ENCODE peak calls at places on chromosomes 13 and 19, in four cellular contexts. One of them, this sample, is unnamed.

GRCh38 chr19:6238643-6239281 is 41.0 kb downstream of the MLLT1 start:
- DNase-seq in H1: no peak
- DNase-seq in K562: no peak
- DNase-seq in HepG2: no peak
- DNase-seq in this sample: no peak

GRCh38 chr13:32530841-32531253 is 7.7 kb downstream of the N4BP2L2 start:
- DNase-seq in K562: no peak
- DNase-seq in HepG2: no peak
- DNase-seq in H1: no peak
- DNase-seq in this sample: no peak

GRCh38 chr19:46299004-46299509 is 2.2 kb downstream of the HIF3A start:
- DNase-seq in K562: no peak
- DNase-seq in HepG2: peak
- DNase-seq in H1: no peak
- DNase-seq in this sample: peak

GRCh38 chr19:18291019-18291524 is 9.7 kb upstream of the JUND start:
- DNase-seq in HepG2: no peak
- DNase-seq in H1: no peak
- DNase-seq in K562: no peak
- DNase-seq in this sample: peak

GRCh38 chr13:71602327-71602726 is 264.7 kb downstream of the DACH1 start:
- DNase-seq in K562: no peak
- DNase-seq in H1: no peak
- DNase-seq in HepG2: no peak
- DNase-seq in this sample: no peak

GRCh38 chr13:28659611-28659970 is 661 bp downstream of the POMP start:
- DNase-seq in K562: no peak
- DNase-seq in HepG2: no peak
- DNase-seq in H1: no peak
- DNase-seq in this sample: no peak

GRCh38 chr13:106326751-106327150 is 208.7 kb downstream of the EFNB2 start:
- DNase-seq in HepG2: no peak
- DNase-seq in H1: no peak
- DNase-seq in K562: no peak
- DNase-seq in this sample: no peak

GRCh38 chr13:24053505-24054251 is 106.8 kb upstream of the SPATA13 start:
- DNase-seq in HepG2: peak
- DNase-seq in K562: peak
- DNase-seq in H1: peak
- DNase-seq in this sample: peak

GRCh38 chr13:107553838-107554237 is 661.5 kb downstream of the LIG4 start:
- DNase-seq in H1: no peak
- DNase-seq in HepG2: no peak
- DNase-seq in K562: no peak
- DNase-seq in this sample: peak

GRCh38 chr13:27242642-27243185 is 8.6 kb upstream of the RPL21 start:
- DNase-seq in HepG2: no peak
- DNase-seq in K562: peak
- DNase-seq in H1: no peak
- DNase-seq in this sample: no peak

GRCh38 chr13:37029617-37030016 is 29.0 kb downstream of the EXOSC8 start:
- DNase-seq in K562: no peak
- DNase-seq in HepG2: no peak
- DNase-seq in H1: no peak
- DNase-seq in this sample: peak

GRCh38 chr13:73833331-73834070 is 300.7 kb downstream of the KLF12 start:
- DNase-seq in K562: no peak
- DNase-seq in H1: no peak
- DNase-seq in HepG2: no peak
- DNase-seq in this sample: no peak

GRCh38 chr13:32314968-32315254 is 252 bp downstream of the ZAR1L start:
- DNase-seq in K562: peak
- DNase-seq in HepG2: peak
- DNase-seq in H1: no peak
- DNase-seq in this sample: peak

GRCh38 chr19:18049390-18049789 is 37.3 kb downstream of the IL12RB1 start:
- DNase-seq in H1: no peak
- DNase-seq in K562: no peak
- DNase-seq in HepG2: no peak
- DNase-seq in this sample: no peak

GRCh38 chr13:22316494-22317025 is 645.7 kb downstream of the FGF9 start:
- DNase-seq in H1: no peak
- DNase-seq in HepG2: no peak
- DNase-seq in K562: no peak
- DNase-seq in this sample: no peak

GRCh38 chr13:111518161-111518791 is 197.8 kb downstream of the TEX29 start:
- DNase-seq in H1: no peak
- DNase-seq in K562: no peak
- DNase-seq in HepG2: no peak
- DNase-seq in this sample: no peak

GRCh38 chr19:13053761-13054604 is 48.7 kb downstream of the LYL1 start:
- DNase-seq in HepG2: peak
- DNase-seq in H1: no peak
- DNase-seq in K562: no peak
- DNase-seq in this sample: peak

GRCh38 chr13:93624371-93624777 is 397.8 kb downstream of the GPC6 start:
- DNase-seq in K562: no peak
- DNase-seq in HepG2: no peak
- DNase-seq in H1: no peak
- DNase-seq in this sample: no peak

GRCh38 chr13:100597253-100597652 is 8.7 kb upstream of the GGACT start:
- DNase-seq in K562: no peak
- DNase-seq in H1: no peak
- DNase-seq in HepG2: no peak
- DNase-seq in this sample: no peak

GRCh38 chr19:45473366-45474190 is 5.8 kb downstream of the FOSB start:
- DNase-seq in H1: no peak
- DNase-seq in HepG2: no peak
- DNase-seq in K562: no peak
- DNase-seq in this sample: no peak

GRCh38 chr13:36344886-36345437 is 1.2 kb downstream of the SPART start:
- DNase-seq in HepG2: no peak
- DNase-seq in H1: no peak
- DNase-seq in K562: no peak
- DNase-seq in this sample: no peak

GRCh38 chr19:22526661-22527272 is 104.6 kb upstream of the ZNF98 start:
- DNase-seq in H1: no peak
- DNase-seq in HepG2: no peak
- DNase-seq in K562: no peak
- DNase-seq in this sample: no peak

GRCh38 chr19:8445488-8446001 is 770 bp downstream of the HNRNPM start:
- DNase-seq in H1: no peak
- DNase-seq in K562: peak
- DNase-seq in HepG2: no peak
- DNase-seq in this sample: peak

GRCh38 chr13:113489549-113490495 is 689 bp downstream of the DCUN1D2 start:
- DNase-seq in K562: peak
- DNase-seq in HepG2: no peak
- DNase-seq in H1: no peak
- DNase-seq in this sample: peak

GRCh38 chr13:40116008-40116407 is 460.5 kb downstream of the COG6 start:
- DNase-seq in H1: no peak
- DNase-seq in K562: peak
- DNase-seq in HepG2: peak
- DNase-seq in this sample: no peak

GRCh38 chr19:50520822-50521465 is 7.2 kb upstream of the ASPDH start:
- DNase-seq in HepG2: no peak
- DNase-seq in K562: no peak
- DNase-seq in H1: no peak
- DNase-seq in this sample: no peak

GRCh38 chr19:13796301-13797057 is 1.2 kb downstream of the ZSWIM4 start:
- DNase-seq in H1: no peak
- DNase-seq in K562: peak
- DNase-seq in HepG2: peak
- DNase-seq in this sample: peak

GRCh38 chr13:107005577-107005976 is 437.6 kb upstream of the ARGLU1 start:
- DNase-seq in HepG2: no peak
- DNase-seq in K562: no peak
- DNase-seq in H1: no peak
- DNase-seq in this sample: no peak

GRCh38 chr19:48881741-48882657 is 9.8 kb downstream of the PPP1R15A start:
- DNase-seq in H1: peak
- DNase-seq in HepG2: no peak
- DNase-seq in K562: peak
- DNase-seq in this sample: no peak

GRCh38 chr19:28578208-28578607 is 634.7 kb downstream of the UQCRFS1 start:
- DNase-seq in H1: no peak
- DNase-seq in K562: no peak
- DNase-seq in HepG2: no peak
- DNase-seq in this sample: no peak

GRCh38 chr19:49497790-49498106 is 1.5 kb downstream of the RPS11 start:
- DNase-seq in K562: no peak
- DNase-seq in H1: no peak
- DNase-seq in HepG2: no peak
- DNase-seq in this sample: no peak

GRCh38 chr19:42279902-42280760 is 11.1 kb downstream of the CIC start:
- DNase-seq in K562: peak
- DNase-seq in H1: no peak
- DNase-seq in HepG2: peak
- DNase-seq in this sample: peak
- TF ChIP-seq RAD21 in K562: peak
- TF ChIP-seq RAD21 in H1: peak
- TF ChIP-seq RAD21 in HepG2: peak
- TF ChIP-seq RAD21 in this sample: peak

GRCh38 chr13:103104340-103104739 is 38.1 kb upstream of the SLC10A2 start:
- DNase-seq in HepG2: no peak
- DNase-seq in K562: no peak
- DNase-seq in H1: peak
- DNase-seq in this sample: no peak
- TF ChIP-seq CHD2 in HepG2: no peak
- TF ChIP-seq CHD2 in K562: no peak
- TF ChIP-seq CHD2 in H1: no peak
- TF ChIP-seq CHD2 in this sample: no peak

GRCh38 chr19:33306853-33307792 is 4.8 kb upstream of the CEBPA start:
- DNase-seq in HepG2: no peak
- DNase-seq in H1: no peak
- DNase-seq in K562: no peak
- DNase-seq in this sample: no peak
- TF ChIP-seq TAF1 in HepG2: no peak
- TF ChIP-seq TAF1 in H1: no peak
- TF ChIP-seq TAF1 in K562: no peak
- TF ChIP-seq TAF1 in this sample: no peak

GRCh38 chr19:39737929-39738328 is at the start of gene CLC:
- DNase-seq in H1: no peak
- DNase-seq in K562: no peak
- DNase-seq in HepG2: no peak
- DNase-seq in this sample: no peak

GRCh38 chr19:39740395-39740794 is 2.6 kb upstream of the CLC start:
- DNase-seq in HepG2: no peak
- DNase-seq in K562: no peak
- DNase-seq in H1: no peak
- DNase-seq in this sample: no peak

GRCh38 chr19:39736088-39736487 is 1.7 kb downstream of the CLC start:
- DNase-seq in H1: no peak
- DNase-seq in HepG2: no peak
- DNase-seq in K562: no peak
- DNase-seq in this sample: no peak

GRCh38 chr19:39737351-39737750 is 478 bp downstream of the CLC start:
- DNase-seq in HepG2: no peak
- DNase-seq in H1: no peak
- DNase-seq in K562: no peak
- DNase-seq in this sample: no peak

GRCh38 chr19:39738809-39739208 is 980 bp upstream of the CLC start:
- DNase-seq in H1: no peak
- DNase-seq in HepG2: no peak
- DNase-seq in K562: no peak
- DNase-seq in this sample: no peak
- TF ChIP-seq RAD21 in H1: no peak
- TF ChIP-seq RAD21 in HepG2: no peak
- TF ChIP-seq RAD21 in K562: no peak
- TF ChIP-seq RAD21 in this sample: no peak

DNA sequence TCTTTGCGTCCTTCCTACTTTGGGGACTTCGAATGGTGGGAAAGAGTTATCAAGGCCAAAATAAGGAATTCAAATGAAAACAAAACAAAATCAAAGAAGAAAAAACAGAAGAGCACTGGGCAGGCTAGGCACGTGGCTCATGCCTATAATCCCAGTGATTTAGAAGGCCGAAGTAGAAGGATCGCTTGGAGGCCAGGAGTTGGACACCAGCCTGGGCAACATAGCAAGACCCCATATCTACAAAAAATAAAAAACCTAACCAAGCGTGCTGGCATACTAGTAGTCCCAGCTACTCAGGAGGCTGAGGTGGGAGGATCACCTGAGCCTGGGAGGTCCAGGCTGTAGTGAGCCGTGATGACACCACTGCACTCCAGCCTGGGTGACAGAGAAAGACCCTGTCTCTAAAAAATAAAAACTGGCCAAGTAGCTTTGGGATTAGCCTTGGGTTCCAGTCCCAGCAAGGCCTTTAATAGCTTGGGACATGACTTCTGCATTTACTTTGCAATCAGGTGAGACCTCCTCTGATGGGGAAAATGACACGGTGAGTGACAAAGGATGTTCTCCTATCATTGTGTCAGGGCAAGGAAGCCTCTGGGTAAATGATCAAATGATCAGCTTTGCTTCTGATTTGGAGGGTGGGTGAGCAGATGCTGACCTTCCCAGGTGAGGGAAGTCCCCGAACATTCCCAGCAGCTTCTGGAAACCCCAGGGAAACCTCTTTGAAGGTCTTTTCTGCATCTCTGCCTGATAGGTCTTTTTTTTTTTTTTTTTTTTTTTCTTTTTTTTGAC is 7.1 kb downstream of the ICAM1 start:
- DNase-seq in HepG2: no peak
- DNase-seq in K562: no peak
- DNase-seq in H1: no peak
- DNase-seq in this sample: no peak
- TF ChIP-seq CHD2 in HepG2: no peak
- TF ChIP-seq CHD2 in K562: no peak
- TF ChIP-seq CHD2 in H1: no peak
- TF ChIP-seq CHD2 in this sample: no peak

DNA sequence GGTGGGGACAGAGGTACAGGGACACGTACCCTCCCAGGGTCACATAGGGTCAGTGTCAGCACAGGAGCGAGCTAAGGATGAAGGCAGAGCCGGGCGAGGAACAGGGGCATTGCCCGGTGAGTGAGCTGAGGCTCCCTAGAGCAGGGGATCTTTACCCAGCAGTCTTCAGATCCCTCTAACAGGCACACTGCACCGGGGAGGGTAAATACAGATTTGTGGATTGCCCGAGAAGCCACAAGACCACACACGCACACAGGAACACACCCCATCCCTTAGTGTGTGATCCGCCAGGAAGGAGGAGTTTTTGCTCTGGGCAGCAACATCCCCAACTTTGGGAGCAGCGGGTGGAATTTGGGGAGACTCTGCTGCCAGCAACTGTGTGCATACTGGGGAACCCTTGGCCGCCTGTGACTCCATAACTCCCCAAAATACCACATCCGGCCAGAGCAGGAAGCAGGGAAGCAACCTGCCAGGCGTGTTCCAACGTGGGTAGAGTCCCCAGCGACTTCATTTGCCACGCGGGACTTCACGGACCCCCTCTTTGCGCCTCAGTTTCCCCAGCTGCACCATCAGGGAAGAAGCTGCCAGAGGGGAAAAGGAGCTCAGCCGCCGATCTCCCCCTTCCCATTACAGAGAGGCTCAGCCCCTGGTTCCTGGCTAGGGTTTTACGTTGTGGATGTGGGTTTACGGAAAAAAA is 5.9 kb upstream of the TLE2 start:
- DNase-seq in K562: no peak
- DNase-seq in H1: no peak
- DNase-seq in HepG2: no peak
- DNase-seq in this sample: no peak
- TF ChIP-seq TAF1 in K562: no peak
- TF ChIP-seq TAF1 in H1: no peak
- TF ChIP-seq TAF1 in HepG2: no peak
- TF ChIP-seq TAF1 in this sample: no peak

This sample was measured in SK-N-SH.